ENCODE peak calls at places on chromosomes 4 and X, in seven cellular contexts. Q, P, J, V, D, U and Z are unnamed samples.

GRCh38 chr4:176400816-176401461 is 81.2 kb downstream of the SPCS3 start:
- DNase-seq in Q (no peak), P (no peak), J (peak), V (no peak), D (no peak), U (peak), Z (no peak)

GRCh38 chrX:19579485-19579884 is 64.2 kb upstream of the MAP3K15 start:
- DNase-seq in Q (no peak), P (no peak), J (peak), V (no peak), D (peak), U (peak), Z (no peak)

GRCh38 chr4:93825551-93826216 is 2.9 kb upstream of the ATOH1 start:
- DNase-seq in Q (no peak), P (no peak), J (no peak), V (no peak), D (no peak), U (no peak), Z (no peak)

GRCh38 chrX:129875669-129876068 is 30.3 kb upstream of the UTP14A start:
- DNase-seq in Q (no peak), P (no peak), J (peak), V (no peak), D (peak), U (peak), Z (peak)

GRCh38 chr4:89752932-89753598 is 83.9 kb downstream of the SNCA start:
- DNase-seq in Q (no peak), P (no peak), J (peak), V (no peak), D (no peak), U (peak), Z (peak)

GRCh38 chrX:46912673-46913491 is 661 bp downstream of the JADE3 start:
- DNase-seq in Q (no peak), P (no peak), J (peak), V (no peak), D (peak), U (peak), Z (peak)

GRCh38 chr4:16844796-16845586 is 53.5 kb downstream of the LDB2 start:
- DNase-seq in Q (no peak), P (no peak), J (no peak), V (no peak), D (peak), U (peak), Z (peak)

GRCh38 chr4:185425600-185426352 is at the start of gene UFSP2:
- DNase-seq in Q (peak), P (peak), J (peak), V (peak), D (peak), U (peak), Z (peak)

GRCh38 chrX:22300130-22300529 is 27.4 kb downstream of the CBLL2 start:
- DNase-seq in Q (peak), P (no peak), J (peak), V (no peak), D (peak), U (peak), Z (peak)

GRCh38 chr4:8392591-8393190 is 47.8 kb downstream of the ACOX3 start:
- DNase-seq in Q (no peak), P (no peak), J (no peak), V (no peak), D (no peak), U (peak), Z (no peak)

GRCh38 chr4:80540785-80541469 is 205.4 kb downstream of the CFAP299 start:
- DNase-seq in Q (no peak), P (no peak), J (no peak), V (no peak), D (no peak), U (no peak), Z (no peak)

GRCh38 chr4:956531-957230 is 16.7 kb downstream of the DGKQ start:
- DNase-seq in Q (no peak), P (no peak), J (no peak), V (no peak), D (no peak), U (no peak), Z (no peak)

GRCh38 chrX:3518870-3519269 is 172.4 kb upstream of the MXRA5 start:
- DNase-seq in Q (no peak), P (no peak), J (peak), V (no peak), D (peak), U (peak), Z (peak)

GRCh38 chr4:25928956-25929336 is 14.9 kb downstream of the SMIM20 start:
- DNase-seq in Q (peak), P (no peak), J (no peak), V (no peak), D (no peak), U (peak), Z (no peak)

GRCh38 chr4:48904101-48904500 is 2.5 kb downstream of the OCIAD2 start:
- DNase-seq in Q (peak), P (no peak), J (no peak), V (no peak), D (no peak), U (no peak), Z (no peak)

GRCh38 chr4:159269956-159270355 is 167.1 kb downstream of the RAPGEF2 start:
- DNase-seq in Q (no peak), P (no peak), J (no peak), V (no peak), D (no peak), U (no peak), Z (no peak)

GRCh38 chrX:153662266-153662665 is 11.3 kb downstream of the PNCK start:
- DNase-seq in Q (no peak), P (peak), J (peak), V (peak), D (no peak), U (peak), Z (no peak)